ENCODE peak calls at places on chromosome 6, in five cellular contexts. U is activated B cell treated with CpG ODN at 0.5 μM for 24 hours; V is psoas muscle; P is CD4-positive, alpha-beta T cell; J is choroid plexus epithelial cell. E is an unnamed sample.
A peak's percentile ranks its signal among the peaks of the same experiment; 100 is the strongest.

GRCh38 chr6:158389188-158389919 is 77.1 kb downstream of the TULP4 start:
- DNase-seq in U (no peak), V (no peak), P (no peak), J (no peak), E (no peak)

GRCh38 chr6:139290787-139291294 is 957 bp downstream of the TXLNB start:
- DNase-seq in U (no peak), V (no peak), P (peak; percentile 2), J (peak; percentile 81), E (peak; percentile 43)

GRCh38 chr6:43850314-43851203 is 80.5 kb downstream of the VEGFA start:
- DNase-seq in P (no peak), V (no peak), J (no peak), U (no peak), E (peak; percentile 32)

GRCh38 chr6:70503813-70504465 is 62.8 kb upstream of the SDHAF4 start:
- DNase-seq in V (no peak), J (no peak), U (no peak), P (no peak), E (no peak)

GRCh38 chr6:132819405-132820145 is 5.2 kb downstream of the RPS12 start:
- DNase-seq in P (no peak), U (no peak), V (no peak), J (no peak), E (no peak)

GRCh38 chr6:166009385-166010031 is 158.1 kb downstream of the TBXT start:
- DNase-seq in J (no peak), P (no peak), V (no peak), U (no peak), E (no peak)

GRCh38 chr6:16752206-16752867 is 8.9 kb downstream of the ATXN1 start:
- DNase-seq in V (no peak), J (peak; percentile 91), U (no peak), P (no peak), E (no peak)

GRCh38 chr6:129843573-129843972 is 17.5 kb downstream of the TMEM244 start:
- DNase-seq in U (no peak), V (no peak), P (no peak), J (no peak), E (no peak)

GRCh38 chr6:167811040-167811439 is 15.7 kb upstream of the AFDN start:
- DNase-seq in J (no peak), V (no peak), U (no peak), P (no peak), E (no peak)

GRCh38 chr6:85343428-85343827 is 106.5 kb upstream of the NT5E start:
- DNase-seq in V (no peak), J (no peak), P (no peak), U (no peak), E (no peak)

GRCh38 chr6:52089758-52090348 is 2.4 kb upstream of the PKHD1 start:
- DNase-seq in J (no peak), U (no peak), V (no peak), P (no peak), E (no peak)
- TF ChIP-seq CTCF in J (no peak), U (no peak), V (no peak), P (no peak), E (no peak)

GRCh38 chr6:50093116-50093937 is 43.6 kb upstream of the DEFB112 start:
- DNase-seq in P (no peak), V (no peak), U (no peak), J (no peak), E (no peak)

GRCh38 chr6:50091641-50092040 is 41.9 kb upstream of the DEFB112 start:
- DNase-seq in U (no peak), V (no peak), J (no peak), P (no peak), E (no peak)

DNA sequence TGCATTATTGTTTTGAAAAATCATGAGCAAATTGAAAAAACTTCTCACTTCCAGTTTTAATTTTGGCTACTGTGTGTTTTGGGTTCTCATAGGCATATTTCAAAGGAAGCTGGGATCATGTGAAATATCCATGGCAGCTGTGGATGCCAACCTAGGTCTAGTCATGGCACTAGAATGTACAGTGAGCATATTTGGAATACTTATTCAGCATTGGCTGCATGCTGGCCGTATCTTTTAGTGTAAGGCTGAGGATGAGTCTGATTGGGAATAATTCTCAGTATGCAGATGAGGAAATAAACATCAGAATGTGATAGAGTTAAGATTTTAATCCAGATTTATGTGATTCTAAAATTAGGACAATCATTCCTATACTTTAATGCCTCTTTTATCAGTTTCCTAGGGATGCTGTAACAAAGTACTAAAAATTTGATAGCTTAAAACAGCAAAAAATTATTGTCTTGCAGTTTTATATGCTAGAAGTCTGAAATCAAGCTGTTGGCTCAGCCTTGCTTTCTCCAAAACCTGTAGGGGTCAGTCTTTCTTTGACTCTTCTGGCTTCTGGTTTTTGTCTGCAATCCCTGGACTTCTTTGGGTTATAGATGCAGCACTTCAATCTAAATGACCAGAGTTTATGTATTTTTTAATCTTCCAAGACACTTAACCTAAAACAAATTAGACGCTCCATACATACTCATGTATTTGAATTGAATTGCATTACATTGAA is 37.7 kb upstream of the DEFB112 start:
- DNase-seq in U (no peak), V (no peak), J (peak; percentile 4), P (no peak), E (no peak)
- TF ChIP-seq CTCF in U (no peak), V (no peak), J (no peak), P (no peak), E (no peak)

GRCh38 chr6:7776509-7776908 is 50.6 kb downstream of the BMP6 start:
- DNase-seq in J (no peak), U (no peak), V (no peak), P (no peak), E (no peak)

GRCh38 chr6:7773322-7773721 is 47.4 kb downstream of the BMP6 start:
- DNase-seq in P (no peak), U (no peak), V (no peak), J (no peak), E (no peak)

GRCh38 chr6:7773914-7774313 is 48.0 kb downstream of the BMP6 start:
- DNase-seq in P (no peak), V (no peak), U (no peak), J (no peak), E (no peak)

GRCh38 chr6:7781240-7781639 is 55.3 kb downstream of the BMP6 start:
- DNase-seq in V (no peak), U (no peak), P (no peak), J (no peak), E (no peak)

DNA sequence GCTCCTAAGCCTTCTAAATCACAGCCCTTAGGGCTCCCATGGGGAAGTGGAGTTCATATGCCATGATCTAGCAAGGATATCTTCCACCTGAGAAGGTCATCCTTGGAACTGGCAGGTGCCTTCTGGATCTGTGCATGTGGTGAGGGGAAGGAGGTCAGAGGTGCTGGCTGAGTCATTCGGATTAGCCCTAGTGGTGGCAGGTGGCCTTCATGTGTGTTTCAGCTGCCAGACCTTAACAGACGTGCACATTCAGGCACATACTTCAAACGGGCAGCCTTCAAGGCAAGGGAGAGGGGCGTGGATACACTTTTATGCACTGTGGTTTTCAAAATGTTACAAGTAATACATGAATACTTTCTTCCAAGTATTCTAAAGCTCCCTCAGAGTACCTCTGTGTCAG is 51.2 kb downstream of the BMP6 start:
- DNase-seq in V (no peak), P (no peak), J (no peak), U (no peak), E (no peak)
- TF ChIP-seq CTCF in V (no peak), P (no peak), J (no peak), U (no peak), E (no peak)

DNA sequence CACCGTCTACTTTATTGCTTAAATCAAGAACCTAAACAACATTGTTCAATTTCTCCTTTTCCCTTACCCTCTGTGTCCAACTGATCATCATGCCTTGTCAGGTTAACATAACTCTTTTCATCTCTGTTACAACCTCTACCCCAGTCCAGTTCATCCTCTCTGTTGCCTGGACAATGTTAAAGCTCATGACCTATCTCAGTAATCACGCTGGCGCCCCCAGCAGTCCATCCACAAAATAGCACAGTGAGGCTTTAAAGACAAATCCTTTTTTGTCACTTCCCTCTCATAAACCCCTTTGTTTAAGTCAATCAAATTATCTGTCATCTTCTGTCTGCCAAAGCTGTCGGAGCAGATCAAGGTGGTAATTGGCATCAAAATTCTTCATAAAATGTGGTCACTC is 140.1 kb downstream of the QKI start:
- DNase-seq in U (no peak), J (peak; percentile 64), V (peak; percentile 34), P (peak; percentile 40), E (peak; percentile 64)
- TF ChIP-seq CTCF in U (peak; percentile 17), J (peak; percentile 78), V (peak; percentile 25), P (peak; percentile 40), E (peak; percentile 37)

DNA sequence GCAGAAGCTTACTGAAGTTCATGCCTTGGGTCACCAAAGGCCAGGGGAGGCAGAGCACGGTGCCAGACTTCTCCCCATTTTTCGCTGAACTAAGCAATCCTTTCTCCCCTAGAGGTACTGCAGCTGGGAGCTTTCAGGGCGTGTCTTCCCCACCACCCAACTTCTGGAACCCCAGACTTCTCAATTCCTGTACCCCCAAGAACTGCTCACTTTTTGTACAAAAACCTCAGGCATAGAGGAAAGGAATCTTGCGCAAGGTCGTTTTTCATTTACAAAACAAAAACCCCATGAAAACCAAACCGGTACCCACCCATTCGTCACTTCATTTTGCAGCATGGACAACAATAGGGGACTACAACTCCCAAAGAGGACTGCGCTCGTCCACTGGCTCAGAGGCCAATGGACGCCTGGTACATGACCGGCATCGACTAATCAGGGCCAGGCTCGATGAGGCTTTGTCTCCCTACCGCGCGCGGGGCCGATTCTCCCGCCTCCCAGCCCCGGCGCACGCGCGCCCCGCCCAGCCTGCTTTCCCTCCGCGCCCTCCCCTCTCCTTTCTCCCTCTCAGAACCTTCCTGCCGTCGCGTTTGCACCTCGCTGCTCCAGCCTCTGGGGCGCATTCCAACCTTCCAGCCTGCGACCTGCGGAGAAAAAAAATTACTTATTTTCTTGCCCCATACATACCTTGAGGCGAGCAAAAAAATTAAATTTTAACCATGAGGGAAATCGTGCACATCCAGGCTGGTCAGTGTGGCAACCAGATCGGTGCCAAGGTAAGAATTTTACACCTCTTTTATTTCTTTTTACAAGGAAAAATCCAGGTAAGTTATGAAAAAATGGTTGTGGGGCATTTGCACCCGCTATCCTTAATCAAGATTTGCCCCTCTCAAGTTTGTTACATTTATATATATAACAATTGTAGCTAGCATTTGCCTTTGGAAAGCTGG is at the start of gene TUBB:
- DNase-seq in V (peak; percentile 97), P (peak; percentile 89), J (peak; percentile 99), U (peak; percentile 90), E (peak; percentile 99)
- TF ChIP-seq CTCF in V (peak; percentile 12), P (no peak), J (peak; percentile 20), U (no peak), E (no peak)

E was measured in Peyer's patch.